ENCODE peak calls at places on chromosome 11, in ten cellular contexts. One of them, this sample, is unnamed.

GRCh38 chr11:75734491-75735180 is 17.0 kb downstream of the MOGAT2 start:
- DNase-seq in Panc1: no peak
- DNase-seq in LoVo: peak; percentile 54
- DNase-seq in GDM1: no peak
- DNase-seq in IMR-90: no peak
- DNase-seq in stimulated activated CD4-positive, alpha-beta T cell treated with anti-CD3 and anti-CD28 coated beads, Interleukin-12 subunit alpha, Interleukin-12 subunit beta, amount 100 ng/mL, for 24 hours: no peak
- DNase-seq in A549: no peak
- DNase-seq in NCI-H1436: peak; percentile 23
- DNase-seq in upper lobe of right lung: no peak
- DNase-seq in activated effector memory CD4-positive, alpha-beta T cell treated with Interleukin-2 at 50 U/mL for 16 hours: no peak
- DNase-seq in this sample: no peak

GRCh38 chr11:104846216-104846615 is 52.0 kb downstream of the CASP12 start:
- DNase-seq in Panc1: no peak
- DNase-seq in LoVo: no peak
- DNase-seq in GDM1: no peak
- DNase-seq in IMR-90: no peak
- DNase-seq in stimulated activated CD4-positive, alpha-beta T cell treated with anti-CD3 and anti-CD28 coated beads, Interleukin-12 subunit alpha, Interleukin-12 subunit beta, amount 100 ng/mL, for 24 hours: no peak
- DNase-seq in A549: no peak
- DNase-seq in NCI-H1436: no peak
- DNase-seq in upper lobe of right lung: no peak
- DNase-seq in activated effector memory CD4-positive, alpha-beta T cell treated with Interleukin-2 at 50 U/mL for 16 hours: no peak
- DNase-seq in this sample: no peak

GRCh38 chr11:86248609-86249008 is 4.1 kb downstream of the EED start:
- DNase-seq in Panc1: no peak
- DNase-seq in LoVo: no peak
- DNase-seq in GDM1: no peak
- DNase-seq in IMR-90: no peak
- DNase-seq in stimulated activated CD4-positive, alpha-beta T cell treated with anti-CD3 and anti-CD28 coated beads, Interleukin-12 subunit alpha, Interleukin-12 subunit beta, amount 100 ng/mL, for 24 hours: no peak
- DNase-seq in A549: no peak
- DNase-seq in NCI-H1436: no peak
- DNase-seq in upper lobe of right lung: no peak
- DNase-seq in activated effector memory CD4-positive, alpha-beta T cell treated with Interleukin-2 at 50 U/mL for 16 hours: no peak
- DNase-seq in this sample: no peak

GRCh38 chr11:131186629-131187075 is 183.8 kb upstream of the NTM start:
- DNase-seq in Panc1: no peak
- DNase-seq in LoVo: no peak
- DNase-seq in GDM1: peak; percentile 24
- DNase-seq in IMR-90: no peak
- DNase-seq in stimulated activated CD4-positive, alpha-beta T cell treated with anti-CD3 and anti-CD28 coated beads, Interleukin-12 subunit alpha, Interleukin-12 subunit beta, amount 100 ng/mL, for 24 hours: no peak
- DNase-seq in A549: no peak
- DNase-seq in NCI-H1436: no peak
- DNase-seq in upper lobe of right lung: no peak
- DNase-seq in activated effector memory CD4-positive, alpha-beta T cell treated with Interleukin-2 at 50 U/mL for 16 hours: no peak
- DNase-seq in this sample: no peak

GRCh38 chr11:36019722-36020121 is 75.9 kb downstream of the LDLRAD3 start:
- DNase-seq in Panc1: no peak
- DNase-seq in LoVo: no peak
- DNase-seq in GDM1: no peak
- DNase-seq in IMR-90: no peak
- DNase-seq in stimulated activated CD4-positive, alpha-beta T cell treated with anti-CD3 and anti-CD28 coated beads, Interleukin-12 subunit alpha, Interleukin-12 subunit beta, amount 100 ng/mL, for 24 hours: no peak
- DNase-seq in A549: no peak
- DNase-seq in NCI-H1436: no peak
- DNase-seq in upper lobe of right lung: no peak
- DNase-seq in activated effector memory CD4-positive, alpha-beta T cell treated with Interleukin-2 at 50 U/mL for 16 hours: no peak
- DNase-seq in this sample: no peak

GRCh38 chr11:62923634-62924411 is 2.7 kb upstream of the CHRM1 start:
- DNase-seq in Panc1: no peak
- DNase-seq in LoVo: no peak
- DNase-seq in GDM1: no peak
- DNase-seq in IMR-90: no peak
- DNase-seq in stimulated activated CD4-positive, alpha-beta T cell treated with anti-CD3 and anti-CD28 coated beads, Interleukin-12 subunit alpha, Interleukin-12 subunit beta, amount 100 ng/mL, for 24 hours: no peak
- DNase-seq in A549: no peak
- DNase-seq in NCI-H1436: no peak
- DNase-seq in upper lobe of right lung: peak; percentile 61
- DNase-seq in activated effector memory CD4-positive, alpha-beta T cell treated with Interleukin-2 at 50 U/mL for 16 hours: peak; percentile 6
- DNase-seq in this sample: no peak

GRCh38 chr11:1515082-1516060 is 28.8 kb upstream of the MOB2 start:
- DNase-seq in Panc1: peak; percentile 22
- DNase-seq in LoVo: no peak
- DNase-seq in GDM1: peak; percentile 27
- DNase-seq in IMR-90: peak; percentile 47
- DNase-seq in stimulated activated CD4-positive, alpha-beta T cell treated with anti-CD3 and anti-CD28 coated beads, Interleukin-12 subunit alpha, Interleukin-12 subunit beta, amount 100 ng/mL, for 24 hours: peak; percentile 74
- DNase-seq in A549: peak; percentile 52
- DNase-seq in NCI-H1436: peak; percentile 70
- DNase-seq in upper lobe of right lung: peak; percentile 90
- DNase-seq in activated effector memory CD4-positive, alpha-beta T cell treated with Interleukin-2 at 50 U/mL for 16 hours: peak; percentile 48
- DNase-seq in this sample: peak; percentile 65

GRCh38 chr11:128487978-128488377 is 99.4 kb downstream of the ETS1 start:
- DNase-seq in Panc1: no peak
- DNase-seq in LoVo: no peak
- DNase-seq in GDM1: no peak
- DNase-seq in IMR-90: no peak
- DNase-seq in stimulated activated CD4-positive, alpha-beta T cell treated with anti-CD3 and anti-CD28 coated beads, Interleukin-12 subunit alpha, Interleukin-12 subunit beta, amount 100 ng/mL, for 24 hours: no peak
- DNase-seq in A549: no peak
- DNase-seq in NCI-H1436: no peak
- DNase-seq in upper lobe of right lung: no peak
- DNase-seq in activated effector memory CD4-positive, alpha-beta T cell treated with Interleukin-2 at 50 U/mL for 16 hours: no peak
- DNase-seq in this sample: no peak

GRCh38 chr11:11584446-11584810 is 37.4 kb downstream of the GALNT18 start:
- DNase-seq in Panc1: peak; percentile 63
- DNase-seq in LoVo: peak; percentile 36
- DNase-seq in GDM1: no peak
- DNase-seq in IMR-90: peak; percentile 97
- DNase-seq in stimulated activated CD4-positive, alpha-beta T cell treated with anti-CD3 and anti-CD28 coated beads, Interleukin-12 subunit alpha, Interleukin-12 subunit beta, amount 100 ng/mL, for 24 hours: no peak
- DNase-seq in A549: peak; percentile 80
- DNase-seq in NCI-H1436: no peak
- DNase-seq in upper lobe of right lung: no peak
- DNase-seq in activated effector memory CD4-positive, alpha-beta T cell treated with Interleukin-2 at 50 U/mL for 16 hours: no peak
- DNase-seq in this sample: no peak

GRCh38 chr11:44780940-44781631 is 54.3 kb downstream of the TSPAN18 start:
- DNase-seq in Panc1: no peak
- DNase-seq in LoVo: no peak
- DNase-seq in GDM1: no peak
- DNase-seq in IMR-90: peak; percentile 50
- DNase-seq in stimulated activated CD4-positive, alpha-beta T cell treated with anti-CD3 and anti-CD28 coated beads, Interleukin-12 subunit alpha, Interleukin-12 subunit beta, amount 100 ng/mL, for 24 hours: no peak
- DNase-seq in A549: no peak
- DNase-seq in NCI-H1436: no peak
- DNase-seq in upper lobe of right lung: peak; percentile 60
- DNase-seq in activated effector memory CD4-positive, alpha-beta T cell treated with Interleukin-2 at 50 U/mL for 16 hours: no peak
- DNase-seq in this sample: no peak

GRCh38 chr11:46808804-46809431 is 37.2 kb downstream of the CKAP5 start:
- DNase-seq in Panc1: no peak
- DNase-seq in LoVo: no peak
- DNase-seq in GDM1: no peak
- DNase-seq in IMR-90: peak; percentile 49
- DNase-seq in stimulated activated CD4-positive, alpha-beta T cell treated with anti-CD3 and anti-CD28 coated beads, Interleukin-12 subunit alpha, Interleukin-12 subunit beta, amount 100 ng/mL, for 24 hours: no peak
- DNase-seq in A549: peak; percentile 69
- DNase-seq in NCI-H1436: no peak
- DNase-seq in upper lobe of right lung: no peak
- DNase-seq in activated effector memory CD4-positive, alpha-beta T cell treated with Interleukin-2 at 50 U/mL for 16 hours: no peak
- DNase-seq in this sample: no peak

GRCh38 chr11:63520606-63521170 is 14.8 kb downstream of the LGALS12 start:
- DNase-seq in Panc1: no peak
- DNase-seq in LoVo: no peak
- DNase-seq in GDM1: no peak
- DNase-seq in IMR-90: peak; percentile 17
- DNase-seq in stimulated activated CD4-positive, alpha-beta T cell treated with anti-CD3 and anti-CD28 coated beads, Interleukin-12 subunit alpha, Interleukin-12 subunit beta, amount 100 ng/mL, for 24 hours: no peak
- DNase-seq in A549: no peak
- DNase-seq in NCI-H1436: no peak
- DNase-seq in upper lobe of right lung: no peak
- DNase-seq in activated effector memory CD4-positive, alpha-beta T cell treated with Interleukin-2 at 50 U/mL for 16 hours: no peak
- DNase-seq in this sample: no peak

GRCh38 chr11:130403967-130404366 is 24.4 kb downstream of the ADAMTS8 start:
- DNase-seq in Panc1: no peak
- DNase-seq in LoVo: no peak
- DNase-seq in GDM1: no peak
- DNase-seq in IMR-90: no peak
- DNase-seq in stimulated activated CD4-positive, alpha-beta T cell treated with anti-CD3 and anti-CD28 coated beads, Interleukin-12 subunit alpha, Interleukin-12 subunit beta, amount 100 ng/mL, for 24 hours: no peak
- DNase-seq in A549: no peak
- DNase-seq in NCI-H1436: no peak
- DNase-seq in upper lobe of right lung: no peak
- DNase-seq in activated effector memory CD4-positive, alpha-beta T cell treated with Interleukin-2 at 50 U/mL for 16 hours: no peak
- DNase-seq in this sample: no peak

GRCh38 chr11:62233730-62234129 is 8.3 kb upstream of the SCGB1D2 start:
- DNase-seq in Panc1: no peak
- DNase-seq in LoVo: no peak
- DNase-seq in GDM1: no peak
- DNase-seq in IMR-90: no peak
- DNase-seq in stimulated activated CD4-positive, alpha-beta T cell treated with anti-CD3 and anti-CD28 coated beads, Interleukin-12 subunit alpha, Interleukin-12 subunit beta, amount 100 ng/mL, for 24 hours: no peak
- DNase-seq in A549: no peak
- DNase-seq in NCI-H1436: no peak
- DNase-seq in upper lobe of right lung: no peak
- DNase-seq in activated effector memory CD4-positive, alpha-beta T cell treated with Interleukin-2 at 50 U/mL for 16 hours: no peak
- DNase-seq in this sample: no peak

GRCh38 chr11:3169952-3170755 is 5.0 kb upstream of the OSBPL5 start:
- DNase-seq in Panc1: no peak
- DNase-seq in LoVo: no peak
- DNase-seq in GDM1: no peak
- DNase-seq in IMR-90: peak; percentile 61
- DNase-seq in stimulated activated CD4-positive, alpha-beta T cell treated with anti-CD3 and anti-CD28 coated beads, Interleukin-12 subunit alpha, Interleukin-12 subunit beta, amount 100 ng/mL, for 24 hours: no peak
- DNase-seq in A549: no peak
- DNase-seq in NCI-H1436: no peak
- DNase-seq in upper lobe of right lung: peak; percentile 60
- DNase-seq in activated effector memory CD4-positive, alpha-beta T cell treated with Interleukin-2 at 50 U/mL for 16 hours: no peak
- DNase-seq in this sample: no peak

GRCh38 chr11:64268687-64269379 is 15.6 kb downstream of the BAD start:
- DNase-seq in Panc1: no peak
- DNase-seq in LoVo: peak; percentile 87
- DNase-seq in GDM1: no peak
- DNase-seq in IMR-90: peak; percentile 48
- DNase-seq in stimulated activated CD4-positive, alpha-beta T cell treated with anti-CD3 and anti-CD28 coated beads, Interleukin-12 subunit alpha, Interleukin-12 subunit beta, amount 100 ng/mL, for 24 hours: peak; percentile 54
- DNase-seq in A549: peak; percentile 76
- DNase-seq in NCI-H1436: no peak
- DNase-seq in upper lobe of right lung: peak; percentile 88
- DNase-seq in activated effector memory CD4-positive, alpha-beta T cell treated with Interleukin-2 at 50 U/mL for 16 hours: peak; percentile 34
- DNase-seq in this sample: peak; percentile 29

GRCh38 chr11:66336234-66337102 is at the start of gene RIN1:
- DNase-seq in Panc1: peak; percentile 81
- DNase-seq in LoVo: peak; percentile 73
- DNase-seq in GDM1: no peak
- DNase-seq in IMR-90: peak; percentile 99
- DNase-seq in stimulated activated CD4-positive, alpha-beta T cell treated with anti-CD3 and anti-CD28 coated beads, Interleukin-12 subunit alpha, Interleukin-12 subunit beta, amount 100 ng/mL, for 24 hours: peak; percentile 54
- DNase-seq in A549: peak; percentile 86
- DNase-seq in NCI-H1436: no peak
- DNase-seq in upper lobe of right lung: peak; percentile 78
- DNase-seq in activated effector memory CD4-positive, alpha-beta T cell treated with Interleukin-2 at 50 U/mL for 16 hours: no peak
- DNase-seq in this sample: no peak

GRCh38 chr11:121757480-121758125 is 304.8 kb upstream of the SORL1-AS1 start:
- DNase-seq in Panc1: no peak
- DNase-seq in LoVo: no peak
- DNase-seq in GDM1: no peak
- DNase-seq in IMR-90: no peak
- DNase-seq in stimulated activated CD4-positive, alpha-beta T cell treated with anti-CD3 and anti-CD28 coated beads, Interleukin-12 subunit alpha, Interleukin-12 subunit beta, amount 100 ng/mL, for 24 hours: no peak
- DNase-seq in A549: no peak
- DNase-seq in NCI-H1436: no peak
- DNase-seq in upper lobe of right lung: no peak
- DNase-seq in activated effector memory CD4-positive, alpha-beta T cell treated with Interleukin-2 at 50 U/mL for 16 hours: no peak
- DNase-seq in this sample: no peak

GRCh38 chr11:111376453-111376871 is 2.6 kb downstream of the POU2AF1 start:
- DNase-seq in Panc1: no peak
- DNase-seq in LoVo: no peak
- DNase-seq in GDM1: no peak
- DNase-seq in IMR-90: no peak
- DNase-seq in stimulated activated CD4-positive, alpha-beta T cell treated with anti-CD3 and anti-CD28 coated beads, Interleukin-12 subunit alpha, Interleukin-12 subunit beta, amount 100 ng/mL, for 24 hours: no peak
- DNase-seq in A549: no peak
- DNase-seq in NCI-H1436: no peak
- DNase-seq in upper lobe of right lung: no peak
- DNase-seq in activated effector memory CD4-positive, alpha-beta T cell treated with Interleukin-2 at 50 U/mL for 16 hours: no peak
- DNase-seq in this sample: no peak

GRCh38 chr11:132981146-132981956 is 551.0 kb downstream of the OPCML start:
- DNase-seq in Panc1: no peak
- DNase-seq in LoVo: no peak
- DNase-seq in GDM1: no peak
- DNase-seq in IMR-90: no peak
- DNase-seq in stimulated activated CD4-positive, alpha-beta T cell treated with anti-CD3 and anti-CD28 coated beads, Interleukin-12 subunit alpha, Interleukin-12 subunit beta, amount 100 ng/mL, for 24 hours: no peak
- DNase-seq in A549: no peak
- DNase-seq in NCI-H1436: no peak
- DNase-seq in upper lobe of right lung: no peak
- DNase-seq in activated effector memory CD4-positive, alpha-beta T cell treated with Interleukin-2 at 50 U/mL for 16 hours: no peak
- DNase-seq in this sample: no peak

GRCh38 chr11:122108192-122108799 is 7.7 kb downstream of the BLID start:
- DNase-seq in Panc1: no peak
- DNase-seq in LoVo: no peak
- DNase-seq in GDM1: no peak
- DNase-seq in IMR-90: peak; percentile 70
- DNase-seq in stimulated activated CD4-positive, alpha-beta T cell treated with anti-CD3 and anti-CD28 coated beads, Interleukin-12 subunit alpha, Interleukin-12 subunit beta, amount 100 ng/mL, for 24 hours: no peak
- DNase-seq in A549: peak; percentile 62
- DNase-seq in NCI-H1436: no peak
- DNase-seq in upper lobe of right lung: no peak
- DNase-seq in activated effector memory CD4-positive, alpha-beta T cell treated with Interleukin-2 at 50 U/mL for 16 hours: no peak
- DNase-seq in this sample: no peak

This sample was measured in activated gamma-delta T cell treated with Interleukin-2 at 50 U/mL for 16 hours.